ENCODE peak calls at places on chromosomes 7 and 10, in seven cellular contexts. B is upper lobe of right lung, S is H9, K is GDM1, I is T-helper 22 cell, C is A549, Z is iPS-NIHi11. T is an unnamed sample.

GRCh38 chr7:114100810-114101209 is 182.0 kb upstream of the PPP1R3A start:
- DNase-seq in B (no peak), S (no peak), K (no peak), I (no peak), C (no peak), Z (no peak), T (no peak)

GRCh38 chr10:103778358-103779139 is 76.8 kb downstream of the SH3PXD2A start:
- DNase-seq in B (no peak), S (no peak), K (no peak), I (no peak), C (no peak), Z (no peak), T (no peak)

GRCh38 chr7:94972296-94972695 is 64.9 kb downstream of the PPP1R9A start:
- DNase-seq in B (no peak), S (no peak), K (no peak), I (no peak), C (peak), Z (no peak), T (no peak)

GRCh38 chr7:1264345-1265280 is 31.9 kb downstream of the UNCX start:
- DNase-seq in B (no peak), S (no peak), K (no peak), I (no peak), C (no peak), Z (no peak), T (no peak)

GRCh38 chr10:24209421-24209770 is 458 bp downstream of the KIAA1217 start:
- DNase-seq in B (no peak), S (no peak), K (no peak), I (no peak), C (no peak), Z (no peak), T (peak)

GRCh38 chr7:10315881-10316280 is 657.8 kb upstream of the PHF14 start:
- DNase-seq in B (no peak), S (no peak), K (no peak), I (no peak), C (no peak), Z (no peak), T (no peak)

GRCh38 chr10:96292971-96293909 is 11.0 kb upstream of the DNTT start:
- DNase-seq in B (no peak), S (no peak), K (peak), I (no peak), C (peak), Z (peak), T (no peak)

GRCh38 chr10:85916999-85917573 is 449.5 kb downstream of the GRID1 start:
- DNase-seq in B (no peak), S (no peak), K (no peak), I (no peak), C (no peak), Z (no peak), T (no peak)

GRCh38 chr10:97355571-97355975 is 21.0 kb upstream of the FRAT2 start:
- DNase-seq in B (no peak), S (no peak), K (peak), I (no peak), C (no peak), Z (no peak), T (no peak)